ENCODE peak calls at places on chromosomes 5 and 9, in five cellular contexts. One of them, this sample, is unnamed.

GRCh38 chr5:174570662-174571061 is 153.7 kb upstream of the MSX2 start:
- DNase-seq in WTC11: no peak
- DNase-seq in body of pancreas: no peak
- DNase-seq in WERI-Rb-1: no peak
- DNase-seq in lung: no peak
- DNase-seq in this sample: no peak

GRCh38 chr9:38417003-38417965 is 7.0 kb downstream of the IGFBPL1 start:
- DNase-seq in WTC11: peak
- DNase-seq in body of pancreas: peak
- DNase-seq in WERI-Rb-1: peak
- DNase-seq in lung: no peak
- DNase-seq in this sample: no peak

GRCh38 chr5:98341711-98342042 is 431.8 kb upstream of the RGMB start:
- DNase-seq in WTC11: no peak
- DNase-seq in body of pancreas: no peak
- DNase-seq in WERI-Rb-1: no peak
- DNase-seq in lung: no peak
- DNase-seq in this sample: no peak

GRCh38 chr5:81749186-81749561 is 1.7 kb downstream of the SSBP2 start:
- DNase-seq in WTC11: no peak
- DNase-seq in body of pancreas: peak
- DNase-seq in WERI-Rb-1: no peak
- DNase-seq in lung: no peak
- DNase-seq in this sample: no peak

GRCh38 chr9:134208310-134208841 is 44.0 kb upstream of the RNU6ATAC start:
- DNase-seq in WTC11: no peak
- DNase-seq in body of pancreas: no peak
- DNase-seq in WERI-Rb-1: no peak
- DNase-seq in lung: no peak
- DNase-seq in this sample: no peak

GRCh38 chr9:79583957-79584654 is 12.3 kb downstream of the TLE4 start:
- DNase-seq in WTC11: no peak
- DNase-seq in body of pancreas: no peak
- DNase-seq in WERI-Rb-1: peak
- DNase-seq in lung: peak
- DNase-seq in this sample: no peak

GRCh38 chr5:961002-961710 is 47.4 kb upstream of the NKD2 start:
- DNase-seq in WTC11: no peak
- DNase-seq in body of pancreas: peak
- DNase-seq in WERI-Rb-1: no peak
- DNase-seq in lung: no peak
- DNase-seq in this sample: no peak

GRCh38 chr5:30809907-30810306 is 383.6 kb upstream of the CDH6 start:
- DNase-seq in WTC11: no peak
- DNase-seq in body of pancreas: no peak
- DNase-seq in WERI-Rb-1: no peak
- DNase-seq in lung: no peak
- DNase-seq in this sample: no peak

GRCh38 chr5:180637962-180638680 is 11.3 kb downstream of the FLT4 start:
- DNase-seq in WTC11: peak
- DNase-seq in body of pancreas: peak
- DNase-seq in WERI-Rb-1: no peak
- DNase-seq in lung: no peak
- DNase-seq in this sample: no peak

GRCh38 chr9:93303258-93303771 is 119.4 kb downstream of the WNK2 start:
- DNase-seq in WTC11: peak
- DNase-seq in body of pancreas: no peak
- DNase-seq in WERI-Rb-1: no peak
- DNase-seq in lung: no peak
- DNase-seq in this sample: no peak

GRCh38 chr9:93306081-93306480 is 122.1 kb downstream of the WNK2 start:
- DNase-seq in WTC11: no peak
- DNase-seq in body of pancreas: no peak
- DNase-seq in WERI-Rb-1: no peak
- DNase-seq in lung: no peak
- DNase-seq in this sample: no peak

GRCh38 chr9:93305497-93306020 is 121.6 kb downstream of the WNK2 start:
- DNase-seq in WTC11: no peak
- DNase-seq in body of pancreas: no peak
- DNase-seq in WERI-Rb-1: no peak
- DNase-seq in lung: no peak
- DNase-seq in this sample: no peak

GRCh38 chr9:93303806-93304573 is 120.1 kb downstream of the WNK2 start:
- DNase-seq in WTC11: peak
- DNase-seq in body of pancreas: no peak
- DNase-seq in WERI-Rb-1: no peak
- DNase-seq in lung: no peak
- DNase-seq in this sample: no peak

DNA sequence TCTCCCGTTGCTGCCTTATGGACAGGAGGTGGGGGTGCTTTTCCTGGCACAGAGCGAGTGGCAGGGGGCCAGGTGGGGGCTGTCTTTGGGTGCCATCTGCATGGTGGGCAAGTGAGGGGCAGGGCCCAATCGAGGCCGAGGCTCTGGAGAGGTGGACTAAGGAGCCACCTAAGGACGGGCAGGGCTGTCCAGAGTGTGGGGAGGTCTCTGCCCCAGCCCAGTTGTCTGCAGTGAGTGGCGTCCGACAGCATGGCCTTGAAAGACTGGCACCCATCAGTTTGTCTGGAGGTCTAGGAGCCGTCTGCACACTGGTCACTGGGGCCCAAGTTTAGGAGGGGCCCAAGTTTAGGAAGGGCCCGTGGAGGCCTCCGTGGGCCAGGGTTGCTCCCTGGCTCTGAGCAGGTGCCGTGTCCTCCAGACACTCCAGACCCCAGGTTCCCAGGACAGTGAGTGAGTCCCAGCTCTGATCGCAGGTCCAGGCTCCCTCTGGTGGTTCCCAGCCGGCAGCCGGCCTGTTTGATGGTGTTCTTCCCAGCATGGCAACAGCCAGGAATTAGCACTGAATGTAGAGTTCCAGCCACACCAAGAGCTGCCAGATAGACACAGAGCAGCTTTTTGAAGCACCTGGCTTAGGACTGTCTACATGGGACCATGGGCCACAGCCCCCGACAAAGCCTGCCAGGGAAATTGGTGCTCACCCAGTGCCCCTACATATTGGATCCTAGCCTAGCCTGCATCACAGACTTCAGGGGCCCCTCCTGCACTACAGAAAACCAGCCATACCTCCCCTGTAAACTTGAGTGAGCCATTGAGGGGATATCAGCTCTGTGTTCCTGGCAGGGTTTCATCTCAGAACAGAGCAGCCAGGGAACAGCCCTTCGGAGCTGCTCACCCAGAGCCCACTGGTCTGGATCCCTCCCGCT is 120.9 kb downstream of the WNK2 start:
- DNase-seq in WTC11: peak
- DNase-seq in body of pancreas: peak
- DNase-seq in WERI-Rb-1: peak
- DNase-seq in lung: no peak
- DNase-seq in this sample: no peak
- TF ChIP-seq CTCF in WTC11: peak
- TF ChIP-seq CTCF in body of pancreas: peak
- TF ChIP-seq CTCF in WERI-Rb-1: peak
- TF ChIP-seq CTCF in lung: peak
- TF ChIP-seq CTCF in this sample: no peak

GRCh38 chr9:95736370-95736769 is 139.1 kb upstream of the ERCC6L2 start:
- DNase-seq in WTC11: peak
- DNase-seq in body of pancreas: no peak
- DNase-seq in WERI-Rb-1: peak
- DNase-seq in lung: no peak
- DNase-seq in this sample: no peak

GRCh38 chr9:95731876-95732275 is 143.6 kb upstream of the ERCC6L2 start:
- DNase-seq in WTC11: no peak
- DNase-seq in body of pancreas: no peak
- DNase-seq in WERI-Rb-1: no peak
- DNase-seq in lung: no peak
- DNase-seq in this sample: no peak

GRCh38 chr9:95732803-95733686 is 142.4 kb upstream of the ERCC6L2 start:
- DNase-seq in WTC11: no peak
- DNase-seq in body of pancreas: no peak
- DNase-seq in WERI-Rb-1: no peak
- DNase-seq in lung: no peak
- DNase-seq in this sample: no peak

GRCh38 chr9:95735701-95736100 is 139.8 kb upstream of the ERCC6L2 start:
- DNase-seq in WTC11: no peak
- DNase-seq in body of pancreas: no peak
- DNase-seq in WERI-Rb-1: no peak
- DNase-seq in lung: no peak
- DNase-seq in this sample: no peak

GRCh38 chr9:95733687-95734659 is 141.5 kb upstream of the ERCC6L2 start:
- DNase-seq in WTC11: no peak
- DNase-seq in body of pancreas: no peak
- DNase-seq in WERI-Rb-1: no peak
- DNase-seq in lung: no peak
- DNase-seq in this sample: no peak
- TF ChIP-seq CTCF in WTC11: no peak
- TF ChIP-seq CTCF in body of pancreas: no peak
- TF ChIP-seq CTCF in WERI-Rb-1: no peak
- TF ChIP-seq CTCF in lung: no peak
- TF ChIP-seq CTCF in this sample: no peak

GRCh38 chr9:110755179-110755578 is 86.6 kb downstream of the MUSK start:
- DNase-seq in WTC11: no peak
- DNase-seq in body of pancreas: no peak
- DNase-seq in WERI-Rb-1: no peak
- DNase-seq in lung: no peak
- DNase-seq in this sample: no peak
- TF ChIP-seq CTCF in WTC11: no peak
- TF ChIP-seq CTCF in body of pancreas: no peak
- TF ChIP-seq CTCF in WERI-Rb-1: no peak
- TF ChIP-seq CTCF in lung: no peak
- TF ChIP-seq CTCF in this sample: no peak

GRCh38 chr9:18848657-18849056 is 184.4 kb downstream of the SAXO1 start:
- DNase-seq in WTC11: no peak
- DNase-seq in body of pancreas: no peak
- DNase-seq in WERI-Rb-1: no peak
- DNase-seq in lung: no peak
- DNase-seq in this sample: no peak

GRCh38 chr9:18851069-18851468 is 181.9 kb downstream of the SAXO1 start:
- DNase-seq in WTC11: no peak
- DNase-seq in body of pancreas: no peak
- DNase-seq in WERI-Rb-1: no peak
- DNase-seq in lung: no peak
- DNase-seq in this sample: no peak

GRCh38 chr9:18847576-18848275 is 185.3 kb downstream of the SAXO1 start:
- DNase-seq in WTC11: no peak
- DNase-seq in body of pancreas: peak
- DNase-seq in WERI-Rb-1: no peak
- DNase-seq in lung: no peak
- DNase-seq in this sample: no peak

GRCh38 chr9:18849186-18849724 is 183.8 kb downstream of the SAXO1 start:
- DNase-seq in WTC11: no peak
- DNase-seq in body of pancreas: no peak
- DNase-seq in WERI-Rb-1: no peak
- DNase-seq in lung: no peak
- DNase-seq in this sample: no peak

GRCh38 chr9:18849910-18850677 is 182.9 kb downstream of the SAXO1 start:
- DNase-seq in WTC11: no peak
- DNase-seq in body of pancreas: no peak
- DNase-seq in WERI-Rb-1: no peak
- DNase-seq in lung: no peak
- DNase-seq in this sample: no peak
- TF ChIP-seq CTCF in WTC11: no peak
- TF ChIP-seq CTCF in body of pancreas: no peak
- TF ChIP-seq CTCF in WERI-Rb-1: no peak
- TF ChIP-seq CTCF in lung: no peak
- TF ChIP-seq CTCF in this sample: no peak

GRCh38 chr9:70481471-70481870 is 67.0 kb upstream of the KLF9 start:
- DNase-seq in WTC11: no peak
- DNase-seq in body of pancreas: no peak
- DNase-seq in WERI-Rb-1: no peak
- DNase-seq in lung: no peak
- DNase-seq in this sample: no peak

GRCh38 chr9:70486127-70486526 is 71.7 kb upstream of the KLF9 start:
- DNase-seq in WTC11: no peak
- DNase-seq in body of pancreas: peak
- DNase-seq in WERI-Rb-1: no peak
- DNase-seq in lung: no peak
- DNase-seq in this sample: no peak

GRCh38 chr9:70488098-70488792 is 73.8 kb upstream of the KLF9 start:
- DNase-seq in WTC11: no peak
- DNase-seq in body of pancreas: no peak
- DNase-seq in WERI-Rb-1: no peak
- DNase-seq in lung: no peak
- DNase-seq in this sample: no peak

GRCh38 chr9:70485273-70485858 is 70.9 kb upstream of the KLF9 start:
- DNase-seq in WTC11: no peak
- DNase-seq in body of pancreas: peak
- DNase-seq in WERI-Rb-1: peak
- DNase-seq in lung: no peak
- DNase-seq in this sample: no peak

DNA sequence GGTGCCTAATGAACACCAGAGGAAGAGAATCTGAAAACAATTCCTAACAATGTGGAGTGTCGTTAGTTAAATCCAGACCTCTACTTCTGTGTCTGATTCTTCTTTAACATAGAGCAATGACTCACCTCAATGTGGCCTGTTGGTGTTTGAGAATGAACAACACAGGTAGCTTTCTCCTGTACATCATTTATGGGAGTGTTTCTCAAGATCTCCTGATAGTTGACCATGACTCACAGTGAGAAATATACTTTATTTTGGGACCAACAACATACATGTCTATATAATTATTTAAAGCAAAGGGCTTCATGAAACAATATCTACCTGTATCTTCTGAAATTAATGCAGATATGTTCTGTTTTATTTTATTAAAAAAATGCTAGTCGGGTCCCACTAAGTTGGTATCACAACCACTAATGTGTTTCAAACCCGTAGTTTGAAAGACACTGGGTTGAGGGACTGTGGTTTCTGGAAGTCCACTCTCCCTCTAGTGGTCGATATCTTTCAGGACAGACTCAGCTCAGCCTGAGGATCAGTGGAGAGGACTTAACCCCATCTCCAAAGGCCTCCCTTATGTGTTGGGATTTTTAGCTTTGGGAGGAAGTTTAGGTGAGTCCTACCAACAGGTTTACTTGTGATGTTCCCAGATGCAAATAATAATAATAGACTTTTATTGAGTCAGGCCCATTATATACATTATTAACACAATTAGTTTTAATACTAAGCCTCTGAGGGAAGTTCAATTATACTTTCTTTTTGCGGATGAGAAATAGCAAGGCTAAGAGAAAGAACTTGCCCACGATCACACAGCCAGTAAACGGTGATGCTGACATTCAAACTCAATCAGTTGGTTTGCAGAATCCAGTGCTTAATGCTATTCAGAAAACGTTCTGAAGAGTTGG is 70.0 kb upstream of the KLF9 start:
- DNase-seq in WTC11: peak
- DNase-seq in body of pancreas: peak
- DNase-seq in WERI-Rb-1: peak
- DNase-seq in lung: no peak
- DNase-seq in this sample: no peak
- TF ChIP-seq CTCF in WTC11: peak
- TF ChIP-seq CTCF in body of pancreas: peak
- TF ChIP-seq CTCF in WERI-Rb-1: peak
- TF ChIP-seq CTCF in lung: peak
- TF ChIP-seq CTCF in this sample: peak

GRCh38 chr5:16870878-16871277 is 65.2 kb downstream of the MYO10 start:
- DNase-seq in WTC11: no peak
- DNase-seq in body of pancreas: no peak
- DNase-seq in WERI-Rb-1: no peak
- DNase-seq in lung: no peak
- DNase-seq in this sample: no peak
- TF ChIP-seq CTCF in WTC11: no peak
- TF ChIP-seq CTCF in body of pancreas: peak
- TF ChIP-seq CTCF in WERI-Rb-1: no peak
- TF ChIP-seq CTCF in lung: no peak
- TF ChIP-seq CTCF in this sample: no peak

GRCh38 chr9:92986175-92987110 is 39.1 kb downstream of the FGD3 start:
- DNase-seq in WTC11: no peak
- DNase-seq in body of pancreas: peak
- DNase-seq in WERI-Rb-1: peak
- DNase-seq in lung: no peak
- DNase-seq in this sample: no peak
- TF ChIP-seq CTCF in WTC11: peak
- TF ChIP-seq CTCF in body of pancreas: peak
- TF ChIP-seq CTCF in WERI-Rb-1: peak
- TF ChIP-seq CTCF in lung: peak
- TF ChIP-seq CTCF in this sample: peak